ENCODE peak calls at places on chromosome 2, in eight cellular contexts. F is Calu3; Z is LHCN-M2; S is NCI-H1092; I is frontal cortex; J is lower lobe of right lung; B is activated B cell treated with CpG ODN at 0.5 μM for 24 hours; E is stimulated activated naive CD8-positive, alpha-beta T cell treated with anti-CD3 and anti-CD28 coated beads, Interleukin-15, Interleukin-2, amounts not matched to agents 100 U/mL and 50 U/mL, for 24 hours. R is an unnamed sample.

GRCh38 chr2:227186751-227187150 is 22.3 kb downstream of the COL4A3 start:
- DNase-seq in F (no peak), Z (peak; percentile 22), S (no peak), I (no peak), J (no peak), B (no peak), E (no peak), R (no peak)

GRCh38 chr2:231332872-231333500 is 62.5 kb upstream of the B3GNT7 start:
- DNase-seq in F (no peak), Z (no peak), S (no peak), I (no peak), J (no peak), B (no peak), E (no peak), R (no peak)

GRCh38 chr2:202049840-202050239 is 16.2 kb downstream of the FZD7 start:
- DNase-seq in F (no peak), Z (no peak), S (no peak), I (no peak), J (no peak), B (no peak), E (no peak), R (no peak)

GRCh38 chr2:8644605-8645175 is 37.2 kb upstream of the ID2 start:
- DNase-seq in F (no peak), Z (no peak), S (no peak), I (no peak), J (peak; percentile 74), B (no peak), E (peak; percentile 29), R (no peak)

GRCh38 chr2:105454801-105455485 is 56.1 kb upstream of the FHL2 start:
- DNase-seq in F (peak; percentile 76), Z (peak; percentile 91), S (no peak), I (no peak), J (peak; percentile 50), B (no peak), E (no peak), R (peak; percentile 54)

GRCh38 chr2:29480423-29480822 is 365.2 kb downstream of the CLIP4 start:
- DNase-seq in F (no peak), Z (peak; percentile 72), S (no peak), I (no peak), J (peak; percentile 61), B (no peak), E (no peak), R (no peak)

GRCh38 chr2:73985318-73986084 is 791 bp downstream of the TET3 start:
- DNase-seq in F (peak; percentile 28), Z (peak; percentile 21), S (no peak), I (peak; percentile 72), J (peak; percentile 64), B (peak; percentile 81), E (peak; percentile 83), R (peak; percentile 46)

GRCh38 chr2:104856086-104856972 is 2.4 kb downstream of the POU3F3 start:
- DNase-seq in F (no peak), Z (no peak), S (no peak), I (no peak), J (no peak), B (no peak), E (no peak), R (no peak)

GRCh38 chr2:109136542-109136941 is 7.5 kb downstream of the SH3RF3 start:
- DNase-seq in F (no peak), Z (no peak), S (no peak), I (no peak), J (no peak), B (no peak), E (no peak), R (no peak)

GRCh38 chr2:58862234-58862633 is 621.1 kb upstream of the FANCL start:
- DNase-seq in F (no peak), Z (no peak), S (no peak), I (no peak), J (no peak), B (no peak), E (no peak), R (no peak)

GRCh38 chr2:47033102-47033880 is 117.7 kb upstream of the MCFD2 start:
- DNase-seq in F (peak; percentile 44), Z (peak; percentile 89), S (no peak), I (no peak), J (no peak), B (no peak), E (no peak), R (peak; percentile 79)

GRCh38 chr2:190717764-190718651 is 69.1 kb downstream of the NAB1 start:
- DNase-seq in F (no peak), Z (peak; percentile 40), S (peak; percentile 74), I (no peak), J (no peak), B (no peak), E (peak; percentile 40), R (peak; percentile 62)

GRCh38 chr2:71499691-71500090 is 46.3 kb downstream of the DYSF start:
- DNase-seq in F (no peak), Z (no peak), S (no peak), I (no peak), J (no peak), B (no peak), E (no peak), R (no peak)

GRCh38 chr2:20539776-20540586 is 93.1 kb downstream of the RHOB start:
- DNase-seq in F (no peak), Z (peak; percentile 23), S (no peak), I (no peak), J (no peak), B (no peak), E (no peak), R (no peak)

GRCh38 chr2:127485051-127485693 is 41.1 kb downstream of the IWS1 start:
- DNase-seq in F (no peak), Z (no peak), S (no peak), I (no peak), J (no peak), B (no peak), E (no peak), R (no peak)

GRCh38 chr2:239853706-239854327 is 171.3 kb downstream of the NDUFA10 start:
- DNase-seq in F (no peak), Z (no peak), S (no peak), I (no peak), J (no peak), B (no peak), E (no peak), R (no peak)

GRCh38 chr2:54604771-54605350 is 118.6 kb upstream of the EML6 start:
- DNase-seq in F (no peak), Z (no peak), S (no peak), I (no peak), J (no peak), B (no peak), E (peak; percentile 44), R (no peak)

GRCh38 chr2:215657844-215658243 is 222.0 kb upstream of the FN1 start:
- DNase-seq in F (peak; percentile 4), Z (peak; percentile 98), S (no peak), I (no peak), J (no peak), B (no peak), E (no peak), R (no peak)

GRCh38 chr2:9178905-9179571 is 27.6 kb upstream of the ASAP2 start:
- DNase-seq in F (peak; percentile 67), Z (peak; percentile 87), S (peak; percentile 59), I (peak; percentile 42), J (no peak), B (no peak), E (no peak), R (peak; percentile 78)

R was measured in SJCRH30.